ENCODE peak calls at places on chromosome 9, in six cellular contexts. D, J, Z, V, B and Y are unnamed samples.

GRCh38 chr9:136311433-136312375 is 7.8 kb upstream of the CCDC187 start:
- ATAC-seq in D (no peak), J (no peak), Z (peak; percentile 52), V (no peak), B (peak; percentile 93), Y (peak; percentile 20)

GRCh38 chr9:89497978-89498844 is at the start of gene SEMA4D:
- ATAC-seq in D (peak; percentile 78), J (peak; percentile 55), Z (peak; percentile 36), V (no peak), B (peak; percentile 82), Y (peak; percentile 64)

GRCh38 chr9:91884746-91885687 is 65.0 kb downstream of the ROR2 start:
- ATAC-seq in D (no peak), J (no peak), Z (no peak), V (no peak), B (peak; percentile 33), Y (no peak)

GRCh38 chr9:76153902-76154629 is 240.2 kb downstream of the RFK start:
- ATAC-seq in D (no peak), J (no peak), Z (no peak), V (no peak), B (peak; percentile 61), Y (no peak)

GRCh38 chr9:631596-631995 is 209.9 kb upstream of the DMRT1 start:
- ATAC-seq in D (no peak), J (no peak), Z (no peak), V (no peak), B (no peak), Y (peak; percentile 23)

GRCh38 chr9:20815923-20816703 is 132.1 kb downstream of the FOCAD start:
- ATAC-seq in D (no peak), J (no peak), Z (no peak), V (no peak), B (peak; percentile 82), Y (no peak)

GRCh38 chr9:110143969-110144545 is 63.9 kb downstream of the C9orf152 start:
- ATAC-seq in D (peak; percentile 59), J (no peak), Z (peak; percentile 79), V (peak; percentile 74), B (peak; percentile 18), Y (peak; percentile 65)

GRCh38 chr9:30967484-30967883 is 1417.0 kb upstream of the ACO1 start:
- ATAC-seq in D (no peak), J (no peak), Z (peak; percentile 12), V (no peak), B (no peak), Y (no peak)

GRCh38 chr9:101383361-101383760 is 1.4 kb downstream of the BAAT start:
- ATAC-seq in D (no peak), J (no peak), Z (no peak), V (no peak), B (no peak), Y (no peak)

GRCh38 chr9:121732886-121733285 is 81.5 kb downstream of the DAB2IP start:
- ATAC-seq in D (no peak), J (no peak), Z (no peak), V (peak; percentile 70), B (no peak), Y (no peak)

GRCh38 chr9:125541840-125542243 is 165.2 kb downstream of the MAPKAP1 start:
- ATAC-seq in D (peak; percentile 11), J (no peak), Z (no peak), V (no peak), B (no peak), Y (no peak)

GRCh38 chr9:106885451-106885850 is 22.5 kb downstream of the ZNF462 start:
- ATAC-seq in D (no peak), J (no peak), Z (no peak), V (no peak), B (peak; percentile 34), Y (no peak)

GRCh38 chr9:96176901-96177718 is 124.9 kb downstream of the HSD17B3 start:
- ATAC-seq in D (peak; percentile 28), J (peak; percentile 52), Z (no peak), V (no peak), B (peak; percentile 91), Y (no peak)

GRCh38 chr9:121763561-121764370 is 112.3 kb downstream of the DAB2IP start:
- ATAC-seq in D (no peak), J (no peak), Z (no peak), V (no peak), B (no peak), Y (no peak)

GRCh38 chr9:8963882-8964281 is 1164.3 kb upstream of the DMAC1 start:
- ATAC-seq in D (no peak), J (peak; percentile 38), Z (no peak), V (no peak), B (no peak), Y (no peak)

GRCh38 chr9:33032865-33033264 is 7.8 kb downstream of the DNAJA1 start:
- ATAC-seq in D (no peak), J (no peak), Z (no peak), V (no peak), B (no peak), Y (no peak)

GRCh38 chr9:78030553-78031270 is 899 bp downstream of the GNAQ start:
- ATAC-seq in D (peak; percentile 22), J (peak; percentile 69), Z (peak; percentile 41), V (peak; percentile 52), B (peak; percentile 43), Y (peak; percentile 18)

GRCh38 chr9:114719290-114719689 is 37.3 kb upstream of the TEX48 start:
- ATAC-seq in D (no peak), J (no peak), Z (no peak), V (no peak), B (no peak), Y (peak; percentile 8)

GRCh38 chr9:104856413-104856941 is 71.5 kb downstream of the ABCA1 start:
- ATAC-seq in D (no peak), J (no peak), Z (no peak), V (no peak), B (peak; percentile 59), Y (peak; percentile 38)

GRCh38 chr9:122477346-122477745 is 380 bp downstream of the OR1J1 start:
- ATAC-seq in D (no peak), J (no peak), Z (no peak), V (no peak), B (no peak), Y (peak; percentile 99)

GRCh38 chr9:69645488-69645887 is 26.7 kb downstream of the APBA1 start:
- ATAC-seq in D (no peak), J (no peak), Z (no peak), V (no peak), B (peak; percentile 96), Y (no peak)

GRCh38 chr9:85162822-85163221 is 493.3 kb downstream of the NTRK2 start:
- ATAC-seq in D (no peak), J (no peak), Z (no peak), V (no peak), B (no peak), Y (no peak)

GRCh38 chr9:133750927-133751649 is 12.9 kb upstream of the SARDH start:
- ATAC-seq in D (no peak), J (no peak), Z (no peak), V (no peak), B (no peak), Y (no peak)

GRCh38 chr9:79682076-79682736 is 110.4 kb downstream of the TLE4 start:
- ATAC-seq in D (no peak), J (no peak), Z (no peak), V (no peak), B (no peak), Y (no peak)

GRCh38 chr9:35680331-35681105 is 6.8 kb downstream of the CA9 start:
- ATAC-seq in D (no peak), J (no peak), Z (peak; percentile 48), V (no peak), B (no peak), Y (no peak)

GRCh38 chr9:27359763-27360162 is 62.8 kb upstream of the EQTN start:
- ATAC-seq in D (no peak), J (no peak), Z (no peak), V (no peak), B (no peak), Y (no peak)